ENCODE peak calls at places on chromosomes 6 and 20, in seven cellular contexts. W, V, O, R, F, J and L are unnamed samples.

GRCh38 chr20:43355610-43356009 is 102.1 kb upstream of the SRSF6 start:
- DNase-seq in W (no peak), V (no peak), O (no peak), R (no peak), F (no peak), J (no peak), L (no peak)

GRCh38 chr6:149140137-149140909 is 177.2 kb upstream of the TAB2 start:
- DNase-seq in W (no peak), V (no peak), O (no peak), R (no peak), F (no peak), J (peak; percentile 69), L (no peak)

GRCh38 chr20:30816182-30816645 is 441.2 kb upstream of the DEFB115 start:
- DNase-seq in W (no peak), V (no peak), O (no peak), R (no peak), F (no peak), J (peak; percentile 86), L (no peak)

GRCh38 chr6:152356659-152357058 is 280.5 kb downstream of the SYNE1 start:
- DNase-seq in W (peak; percentile 47), V (no peak), O (no peak), R (no peak), F (peak; percentile 27), J (no peak), L (no peak)

GRCh38 chr6:63272397-63272796 is 47.4 kb downstream of the LGSN start:
- DNase-seq in W (peak; percentile 35), V (no peak), O (no peak), R (no peak), F (peak; percentile 27), J (no peak), L (no peak)

GRCh38 chr6:21171801-21172200 is 421.8 kb upstream of the SOX4 start:
- DNase-seq in W (no peak), V (no peak), O (no peak), R (no peak), F (no peak), J (no peak), L (no peak)

GRCh38 chr6:9131616-9132015 is 696.3 kb upstream of the SLC35B3 start:
- DNase-seq in W (peak; percentile 6), V (peak; percentile 64), O (no peak), R (no peak), F (no peak), J (no peak), L (no peak)

GRCh38 chr6:116513224-116513875 is 1.9 kb downstream of the CALHM5 start:
- DNase-seq in W (no peak), V (no peak), O (no peak), R (no peak), F (no peak), J (no peak), L (no peak)

GRCh38 chr20:58603656-58604184 is 47.4 kb upstream of the STX16 start:
- DNase-seq in W (peak; percentile 61), V (no peak), O (no peak), R (no peak), F (no peak), J (peak; percentile 4), L (no peak)

GRCh38 chr20:48603116-48603818 is 224.5 kb downstream of the PREX1 start:
- DNase-seq in W (no peak), V (no peak), O (no peak), R (no peak), F (no peak), J (peak; percentile 62), L (no peak)

GRCh38 chr6:161412795-161413194 is 138.9 kb upstream of the AGPAT4 start:
- DNase-seq in W (no peak), V (no peak), O (no peak), R (no peak), F (no peak), J (no peak), L (no peak)

GRCh38 chr6:56241106-56241812 is 6.1 kb downstream of the COL21A1 start:
- DNase-seq in W (no peak), V (no peak), O (no peak), R (no peak), F (no peak), J (no peak), L (no peak)

GRCh38 chr6:107657755-107658461 is 166.2 kb downstream of the SCML4 start:
- DNase-seq in W (peak; percentile 86), V (no peak), O (no peak), R (no peak), F (no peak), J (peak; percentile 90), L (peak; percentile 39)

GRCh38 chr6:79385893-79386292 is 151.3 kb downstream of the LCA5 start:
- DNase-seq in W (no peak), V (no peak), O (no peak), R (no peak), F (no peak), J (no peak), L (no peak)

GRCh38 chr6:135540207-135540877 is 42.8 kb upstream of the AHI1 start:
- DNase-seq in W (peak; percentile 62), V (no peak), O (peak; percentile 28), R (no peak), F (no peak), J (no peak), L (no peak)

GRCh38 chr20:58033026-58033536 is 195.4 kb downstream of the ANKRD60 start:
- DNase-seq in W (no peak), V (no peak), O (no peak), R (peak; percentile 91), F (no peak), J (no peak), L (no peak)

GRCh38 chr20:23347791-23348190 is 2.8 kb upstream of the NXT1 start:
- DNase-seq in W (no peak), V (no peak), O (no peak), R (no peak), F (no peak), J (no peak), L (no peak)

GRCh38 chr6:129555206-129555832 is 154.7 kb downstream of the ARHGAP18 start:
- DNase-seq in W (peak; percentile 89), V (no peak), O (no peak), R (no peak), F (no peak), J (no peak), L (no peak)

GRCh38 chr6:70669133-70669532 is 1.4 kb downstream of the SMAP1 start:
- DNase-seq in W (peak; percentile 12), V (no peak), O (no peak), R (no peak), F (no peak), J (no peak), L (no peak)

GRCh38 chr6:70667711-70668498 is at the start of gene SMAP1:
- DNase-seq in W (peak; percentile 84), V (peak; percentile 96), O (peak; percentile 96), R (no peak), F (peak; percentile 79), J (peak; percentile 99), L (peak; percentile 91)

GRCh38 chr6:70668499-70668812 is 773 bp downstream of the SMAP1 start:
- DNase-seq in W (no peak), V (peak; percentile 31), O (no peak), R (no peak), F (peak; percentile 47), J (no peak), L (peak; percentile 29)

GRCh38 chr6:70667256-70667710 is 400 bp upstream of the SMAP1 start:
- DNase-seq in W (no peak), V (no peak), O (no peak), R (no peak), F (no peak), J (no peak), L (no peak)

GRCh38 chr6:70666726-70667125 is 957 bp upstream of the SMAP1 start:
- DNase-seq in W (no peak), V (no peak), O (no peak), R (no peak), F (no peak), J (no peak), L (no peak)
- H3K4me3 ChIP-seq in W (no peak overlapping the region), V (no peak overlapping the region), O (peak overlapping the region; percentile 93), R (no peak overlapping the region), F (peak overlapping the region; percentile 73), J (no peak overlapping the region), L (no peak overlapping the region)

GRCh38 chr6:32114853-32115252 is 5.7 kb upstream of the TNXB start:
- DNase-seq in W (peak; percentile 73), V (no peak), O (no peak), R (no peak), F (no peak), J (no peak), L (no peak)
- H3K4me1 ChIP-seq in W (peaks cover 23% of the 10 kb centered on the region), V (peaks cover 23% of the 10 kb centered on the region), O (peaks cover 26% of the 10 kb centered on the region), R (peaks cover 57% of the 10 kb centered on the region), F (peaks cover 28% of the 10 kb centered on the region), J (peaks cover 78% of the 10 kb centered on the region), L (peaks cover 11% of the 10 kb centered on the region)

GRCh38 chr20:1894471-1894950 is 696 bp upstream of the SIRPA start:
- DNase-seq in W (peak; percentile 59), V (peak; percentile 66), O (peak; percentile 78), R (no peak), F (no peak), J (peak; percentile 94), L (peak; percentile 64)
- TF ChIP-seq POLR2A in W (peak; percentile 41), V (peak; percentile 15), O (no peak), R (no peak), F (no peak), J (no peak), L (no peak)

DNA sequence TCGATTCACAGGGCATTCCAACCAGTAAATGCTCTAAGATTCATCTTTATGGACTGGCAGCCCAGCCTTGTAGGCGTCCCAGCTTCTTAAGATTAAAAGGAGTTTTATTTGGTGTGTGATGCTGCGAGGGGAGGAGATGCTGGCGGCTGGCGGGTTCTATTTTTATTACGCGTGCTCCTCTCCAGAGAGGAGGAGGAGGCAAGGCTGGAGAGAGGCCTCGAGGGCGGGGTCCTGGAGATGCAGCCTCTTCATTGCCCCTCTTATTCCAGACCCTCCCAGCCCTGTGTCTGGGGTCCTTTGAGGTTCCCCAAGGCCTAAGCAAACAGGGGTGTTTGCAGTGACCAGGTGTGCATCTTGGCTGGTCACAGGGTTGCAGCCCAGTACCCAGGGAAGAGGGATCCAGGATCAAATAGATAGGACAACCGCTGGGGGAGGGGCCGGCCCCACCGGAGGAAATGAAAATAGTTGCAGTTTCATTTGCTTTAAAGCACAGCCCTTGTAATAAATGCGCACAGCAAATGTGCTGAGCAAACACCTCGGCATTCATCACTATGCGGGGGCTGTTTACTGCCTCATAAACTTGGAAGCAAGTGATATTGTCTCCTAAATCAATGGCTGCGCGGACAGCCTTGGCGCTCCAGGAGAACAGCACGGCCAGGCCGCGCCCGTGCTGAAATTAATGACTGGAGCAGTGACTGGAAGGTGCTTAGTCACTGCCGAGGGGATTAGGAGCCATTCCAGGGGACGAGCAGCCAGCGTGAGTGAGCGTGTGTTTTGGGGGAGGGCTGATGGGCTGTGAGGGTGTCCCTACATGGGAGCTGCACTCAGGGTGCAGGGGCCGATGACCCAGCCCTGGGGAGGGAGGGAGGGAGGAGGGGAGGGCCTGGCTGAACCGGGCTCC is 83.0 kb downstream of the TMEM242 start:
- DNase-seq in W (peak; percentile 41), V (peak; percentile 49), O (peak; percentile 56), R (no peak), F (no peak), J (peak; percentile 61), L (peak; percentile 92)
- H3K4me3 ChIP-seq in W (peak overlapping the region; percentile 33), V (no peak overlapping the region), O (peak overlapping the region; percentile 32), R (peak overlapping the region; percentile 25), F (peak overlapping the region; percentile 46), J (no peak overlapping the region), L (peak overlapping the region; percentile 27)

GRCh38 chr6:137781639-137782038 is 85.4 kb upstream of the TNFAIP3 start:
- DNase-seq in W (no peak), V (no peak), O (no peak), R (no peak), F (no peak), J (no peak), L (no peak)
- H3K4me1 ChIP-seq in W (peaks cover 18% of the 10 kb centered on the region), V (no peaks in the 10 kb centered on the region), O (peaks cover 3% of the 10 kb centered on the region), R (no peaks in the 10 kb centered on the region), F (no peaks in the 10 kb centered on the region), J (no peaks in the 10 kb centered on the region), L (no peaks in the 10 kb centered on the region)